ENCODE peak calls at places on chromosomes 6 and 20, in four cellular contexts. T, L, E and C are unnamed samples.

GRCh38 chr20:13739726-13740649 is 44.7 kb downstream of the ESF1 start:
- DNase-seq in T (peak; percentile 72), E (no peak), L (no peak), C (no peak)

GRCh38 chr6:47094351-47094925 is 52.3 kb upstream of the ADGRF1 start:
- DNase-seq in L (peak; percentile 36), T (peak; percentile 36), E (no peak), C (no peak)

GRCh38 chr6:83702077-83702476 is 6.8 kb downstream of the SNAP91 start:
- DNase-seq in E (no peak), L (no peak), T (no peak), C (no peak)

GRCh38 chr6:112800916-112801315 is 453.8 kb downstream of the RFPL4B start:
- DNase-seq in T (no peak), E (no peak), L (no peak), C (no peak)

GRCh38 chr6:39530201-39530759 is 194.9 kb downstream of the KIF6 start:
- DNase-seq in E (no peak), L (peak; percentile 46), T (peak; percentile 19), C (no peak)

GRCh38 chr6:11869656-11870340 is 91.2 kb upstream of the ADTRP start:
- DNase-seq in E (no peak), L (no peak), T (no peak), C (no peak)

GRCh38 chr6:108716801-108717791 is 131.1 kb upstream of the ARMC2 start:
- DNase-seq in E (no peak), L (no peak), T (no peak), C (no peak)

GRCh38 chr20:48463916-48464315 is 363.9 kb downstream of the PREX1 start:
- DNase-seq in E (no peak), T (no peak), L (no peak), C (no peak)

GRCh38 chr6:137717074-137718073 is 149.7 kb upstream of the TNFAIP3 start:
- DNase-seq in L (no peak), E (peak; percentile 61), T (no peak), C (no peak)

GRCh38 chr6:148973809-148974208 is 227.0 kb downstream of the UST start:
- DNase-seq in L (no peak), E (no peak), T (peak; percentile 10), C (no peak)

GRCh38 chr20:50221501-50222323 is 31.1 kb downstream of the CEBPB start:
- DNase-seq in L (peak; percentile 95), T (peak; percentile 92), E (no peak), C (peak; percentile 95)

GRCh38 chr6:134058622-134059366 is 6.4 kb upstream of the SLC2A12 start:
- DNase-seq in T (no peak), E (no peak), L (no peak), C (no peak)

GRCh38 chr6:162493917-162494316 is 233.6 kb downstream of the PRKN start:
- DNase-seq in E (no peak), L (no peak), T (no peak), C (no peak)

GRCh38 chr20:33104336-33104735 is 24.9 kb downstream of the BPIFB4 start:
- DNase-seq in L (no peak), E (no peak), T (no peak), C (no peak)

GRCh38 chr20:37395921-37396519 is 50.1 kb downstream of the SRC start:
- DNase-seq in L (no peak), E (no peak), T (peak; percentile 56), C (peak; percentile 59)

GRCh38 chr6:89951574-89952360 is 57.5 kb downstream of the GJA10 start:
- DNase-seq in T (peak; percentile 19), L (peak; percentile 20), E (no peak), C (no peak)

GRCh38 chr6:25371037-25371347 is 91.8 kb downstream of the CARMIL1 start:
- DNase-seq in T (no peak), L (no peak), E (no peak), C (no peak)

GRCh38 chr6:169794317-169795055 is 43.1 kb downstream of the ERMARD start:
- DNase-seq in L (no peak), E (no peak), T (no peak), C (no peak)

GRCh38 chr20:62123450-62124118 is 1.3 kb downstream of the LSM14B start:
- DNase-seq in L (no peak), E (no peak), T (no peak), C (no peak)

GRCh38 chr20:51354769-51355319 is 187.7 kb downstream of the NFATC2 start:
- DNase-seq in L (no peak), E (no peak), T (no peak), C (no peak)

GRCh38 chr6:23036401-23036983 is 467.1 kb downstream of the HDGFL1 start:
- DNase-seq in T (no peak), L (no peak), E (no peak), C (no peak)

GRCh38 chr6:22605736-22606135 is 36.4 kb downstream of the HDGFL1 start:
- DNase-seq in L (no peak), E (no peak), T (no peak), C (no peak)

GRCh38 chr20:60695223-60695622 is 556.8 kb upstream of the CDH4 start:
- DNase-seq in T (peak; percentile 88), L (peak; percentile 47), E (no peak), C (no peak)

GRCh38 chr20:50683570-50683969 is 7.8 kb downstream of the RIPOR3 start:
- DNase-seq in T (no peak), E (no peak), L (no peak), C (no peak)

GRCh38 chr6:112466378-112467151 is 119.4 kb downstream of the RFPL4B start:
- DNase-seq in E (no peak), L (peak; percentile 42), T (peak; percentile 96), C (no peak)

GRCh38 chr20:5989539-5989938 is 39.1 kb downstream of the MCM8 start:
- DNase-seq in L (no peak), T (no peak), E (no peak), C (no peak)

GRCh38 chr20:34894723-34895122 is 18.3 kb downstream of the ACSS2 start:
- DNase-seq in E (no peak), L (no peak), T (no peak), C (no peak)

GRCh38 chr6:148464319-148465010 is 121.8 kb downstream of the SASH1 start:
- DNase-seq in T (peak; percentile 75), E (peak; percentile 53), L (peak; percentile 59), C (peak; percentile 39)

GRCh38 chr6:123022980-123023379 is 26.9 kb downstream of the CLVS2 start:
- DNase-seq in T (peak; percentile 46), E (no peak), L (no peak), C (no peak)

GRCh38 chr6:15023448-15023847 is 222.4 kb upstream of the JARID2 start:
- DNase-seq in T (peak; percentile 51), E (peak; percentile 66), L (no peak), C (no peak)

GRCh38 chr20:1083431-1084080 is 34.8 kb upstream of the PSMF1 start:
- DNase-seq in E (no peak), T (no peak), L (no peak), C (no peak)